ENCODE peak calls at places on chromosome 19, in six cellular contexts. M is cardiac muscle cell, P is stomach, X is fibroblast of the aortic adventitia, F is ascending aorta, R is neural progenitor cell. Q is an unnamed sample.

GRCh38 chr19:42466521-42467436 is 24.0 kb upstream of the CXCL17 start:
- DNase-seq in P (no peak), M (no peak), F (no peak), X (peak), R (no peak), Q (peak)

GRCh38 chr19:39112338-39112890 is 13.2 kb upstream of the PAK4 start:
- DNase-seq in F (no peak), X (no peak), R (no peak), M (no peak), P (no peak), Q (no peak)

GRCh38 chr19:3798137-3798536 is 12.0 kb upstream of the MATK start:
- DNase-seq in F (no peak), P (no peak), M (no peak), R (no peak), X (no peak), Q (no peak)

GRCh38 chr19:35549174-35549788 is 3.9 kb downstream of the TMEM147 start:
- DNase-seq in R (peak), X (peak), P (peak), M (peak), F (no peak), Q (peak)

GRCh38 chr19:37817180-37817911 is 38.0 kb upstream of the ZNF573 start:
- DNase-seq in P (peak), F (peak), R (peak), M (peak), X (peak), Q (peak)

GRCh38 chr19:38358071-38358470 is 16.3 kb upstream of the PSMD8 start:
- DNase-seq in P (no peak), F (no peak), X (no peak), R (no peak), M (no peak), Q (no peak)

GRCh38 chr19:56217039-56217949 is 15.2 kb downstream of the ZSCAN5C start:
- DNase-seq in M (no peak), F (no peak), P (no peak), R (peak), X (peak), Q (peak)

GRCh38 chr19:13015361-13016231 is 20.3 kb downstream of the NFIX start:
- DNase-seq in P (no peak), M (no peak), X (peak), F (no peak), R (peak), Q (no peak)

GRCh38 chr19:18790566-18791314 is at the start of gene COMP:
- DNase-seq in M (no peak), R (peak), X (no peak), P (no peak), F (no peak), Q (no peak)

GRCh38 chr19:35991731-35992450 is 3.1 kb upstream of the SDHAF1 start:
- DNase-seq in R (no peak), F (no peak), M (no peak), P (no peak), X (peak), Q (no peak)

GRCh38 chr19:40689339-40690049 is 957 bp downstream of the NUMBL start:
- DNase-seq in P (no peak), M (no peak), F (no peak), R (peak), X (peak), Q (no peak)

GRCh38 chr19:43462887-43463380 is 2.5 kb downstream of the LYPD3 start:
- DNase-seq in R (no peak), M (no peak), F (no peak), X (no peak), P (no peak), Q (no peak)

GRCh38 chr19:57403737-57404537 is 7.0 kb upstream of the ZNF17 start:
- DNase-seq in F (no peak), M (no peak), P (no peak), X (no peak), R (no peak), Q (no peak)

GRCh38 chr19:4139614-4140236 is 13.7 kb upstream of the CREB3L3 start:
- DNase-seq in R (peak), P (peak), X (peak), M (peak), F (peak), Q (peak)

GRCh38 chr19:30498707-30499106 is 126.5 kb downstream of the ZNF536 start:
- DNase-seq in F (no peak), M (peak), X (no peak), R (peak), P (no peak), Q (no peak)

GRCh38 chr19:55319786-55320185 is 5.4 kb downstream of the TMEM150B start:
- DNase-seq in R (peak), F (no peak), P (no peak), X (peak), M (peak), Q (peak)

GRCh38 chr19:56765107-56765506 is 75.4 kb downstream of the PEG3 start:
- DNase-seq in F (no peak), X (no peak), P (peak), R (no peak), M (no peak), Q (no peak)

GRCh38 chr19:46021531-46022041 is 1.3 kb downstream of the PGLYRP1 start:
- DNase-seq in M (no peak), P (peak), X (no peak), R (no peak), F (no peak), Q (no peak)
- TF ChIP-seq CTCF in M (no peak), P (no peak), X (no peak), R (no peak), F (no peak), Q (no peak)

DNA sequence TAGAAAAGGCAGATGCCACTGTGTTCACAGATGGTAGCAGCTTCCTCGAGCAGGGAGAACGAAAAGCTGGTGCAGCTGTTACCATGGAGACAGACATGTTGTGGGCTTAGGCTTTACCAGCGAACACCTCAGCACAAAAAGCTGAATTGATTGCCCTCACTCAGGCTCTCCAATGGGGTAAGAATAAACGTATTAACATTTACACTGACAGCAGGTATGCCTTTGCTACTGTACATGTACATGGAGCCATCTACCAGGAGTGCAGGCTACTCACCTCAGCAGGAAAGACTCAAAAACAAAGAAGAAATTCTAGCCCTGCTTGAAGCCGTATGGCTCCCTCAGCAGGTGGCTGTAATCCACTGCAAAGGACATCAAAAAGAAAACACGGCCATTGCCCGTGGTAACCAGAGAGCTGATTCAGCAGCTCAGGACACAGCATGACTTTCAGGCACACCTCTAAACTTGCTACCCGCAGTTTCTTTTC is 197.7 kb downstream of the ZNF737 start:
- DNase-seq in P (peak), M (peak), R (peak), X (no peak), F (no peak), Q (no peak)
- H3K4me3 ChIP-seq in P (no peak), M (no peak), R (peak), X (no peak), F (no peak), Q (no peak)

GRCh38 chr19:2170987-2171348 is 7.2 kb downstream of the DOT1L start:
- DNase-seq in F (no peak), R (no peak), X (no peak), P (no peak), M (no peak), Q (no peak)

GRCh38 chr19:2173388-2173787 is 9.7 kb downstream of the DOT1L start:
- DNase-seq in M (no peak), P (no peak), R (no peak), X (no peak), F (no peak), Q (no peak)

GRCh38 chr19:2170219-2170618 is 6.5 kb downstream of the DOT1L start:
- DNase-seq in X (no peak), F (no peak), P (no peak), M (no peak), R (peak), Q (no peak)

GRCh38 chr19:2173841-2174577 is 10.3 kb downstream of the DOT1L start:
- DNase-seq in F (no peak), M (no peak), X (no peak), P (no peak), R (no peak), Q (no peak)

GRCh38 chr19:2171349-2172145 is 7.8 kb downstream of the DOT1L start:
- DNase-seq in P (peak), F (no peak), M (peak), R (peak), X (peak), Q (no peak)
- TF ChIP-seq CTCF in P (no peak), F (no peak), M (peak), R (peak), X (no peak), Q (peak)

DNA sequence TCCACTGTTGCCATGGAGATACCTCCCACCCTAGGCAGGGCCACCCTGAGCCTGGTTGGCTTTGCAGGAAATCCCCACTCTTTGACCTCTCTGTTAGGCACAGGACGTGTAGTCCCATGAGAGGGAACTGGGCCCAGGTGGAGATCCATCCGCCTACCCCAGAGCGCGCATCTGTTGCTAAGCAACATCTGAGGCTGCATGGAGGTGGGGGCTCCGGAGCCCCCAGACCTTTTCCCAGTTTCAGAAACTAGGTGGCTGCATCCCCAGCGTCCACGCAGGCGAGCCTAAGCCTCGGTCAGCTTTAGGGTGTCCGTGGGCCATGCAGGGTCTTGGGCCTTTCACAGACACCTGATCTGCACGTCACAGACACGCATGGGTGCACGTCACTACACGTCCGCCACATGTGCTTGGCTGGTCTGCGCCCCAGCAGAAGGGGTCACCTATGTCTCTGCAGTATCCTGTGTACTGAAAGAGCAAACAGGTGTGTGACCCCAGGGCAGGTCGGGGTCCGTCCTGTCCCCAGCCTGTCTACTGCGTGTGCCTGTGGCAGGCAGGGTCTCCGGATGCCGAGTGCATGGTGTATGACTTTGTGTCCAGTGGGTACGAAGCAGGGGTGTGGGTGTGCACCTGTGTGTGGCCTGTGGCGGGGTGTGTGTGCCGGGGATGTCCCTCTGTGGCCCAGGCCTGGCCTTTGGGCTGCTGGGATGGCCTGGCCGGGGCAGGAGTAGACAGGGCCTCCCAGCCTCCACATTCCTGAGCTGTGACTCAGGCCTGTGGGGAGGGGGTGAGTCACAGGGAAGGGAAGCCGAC is 4.1 kb upstream of the CIRBP start:
- DNase-seq in F (peak), X (peak), M (peak), P (peak), R (peak), Q (peak)
- H3K4me3 ChIP-seq in F (peak), X (no peak), M (no peak), P (no peak), R (no peak), Q (no peak)

GRCh38 chr19:7840629-7841028 is 10.6 kb downstream of the EVI5L start:
- DNase-seq in F (no peak), X (no peak), R (no peak), M (no peak), P (no peak), Q (no peak)
- TF ChIP-seq CTCF in F (no peak), X (no peak), R (no peak), M (no peak), P (no peak), Q (no peak)

GRCh38 chr19:51704601-51705000 is 11.5 kb downstream of the SPACA6 start:
- DNase-seq in F (peak), P (no peak), R (no peak), X (no peak), M (no peak), Q (no peak)
- H3K4me3 ChIP-seq in F (peak), P (peak), R (peak), X (peak), M (peak), Q (peak)

Q was measured in astrocyte of the spinal cord.